ENCODE peak calls at places on chromosomes 3 and 15, in six cellular contexts. G is stimulated activated CD8-positive, alpha-beta memory T cell treated with anti-CD3 and anti-CD28 coated beads, Interleukin-15, amount 100 ng/mL, for 24 hours; W is NCI-H1436; B is CD8-positive, alpha-beta T cell; Z is activated CD8-positive, alpha-beta T cell treated with anti-CD3 and anti-CD28 coated beads, Interleukin-2, amount 10 ng/mL, durations not matched to agents 7 days and 5 days; C is endothelial cell. U is an unnamed sample.

GRCh38 chr15:52802110-52802509 is 12.0 kb upstream of the ONECUT1 start:
- DNase-seq in C (no peak), Z (no peak), W (no peak), B (no peak), G (no peak), U (no peak)

GRCh38 chr15:78058401-78058935 is 19.0 kb downstream of the TBC1D2B start:
- DNase-seq in B (no peak), Z (no peak), W (no peak), C (no peak), G (no peak), U (no peak)

GRCh38 chr3:159964166-159964973 is 24.3 kb upstream of the IL12A start:
- DNase-seq in B (no peak), W (no peak), C (no peak), Z (no peak), G (no peak), U (no peak)

GRCh38 chr3:65963787-65964707 is 74.7 kb downstream of the MAGI1 start:
- DNase-seq in G (no peak), B (no peak), W (no peak), C (no peak), Z (peak; percentile 22), U (no peak)

GRCh38 chr15:88844749-88845386 is 41.6 kb downstream of the ACAN start:
- DNase-seq in C (no peak), W (no peak), G (no peak), B (no peak), Z (no peak), U (no peak)

GRCh38 chr15:29674661-29675533 is 147.4 kb downstream of the TJP1 start:
- DNase-seq in C (peak; percentile 75), W (no peak), B (no peak), Z (no peak), G (no peak), U (peak; percentile 75)

GRCh38 chr3:131174752-131175151 is 148.1 kb downstream of the NEK11 start:
- DNase-seq in W (no peak), B (no peak), C (no peak), Z (peak; percentile 73), G (no peak), U (no peak)

GRCh38 chr15:24772709-24773373 is 97.3 kb downstream of the NPAP1 start:
- DNase-seq in C (peak; percentile 83), Z (peak; percentile 81), W (no peak), B (peak; percentile 7), G (peak; percentile 42), U (peak; percentile 39)

GRCh38 chr3:120536642-120537041 is 59.5 kb upstream of the NDUFB4 start:
- DNase-seq in Z (no peak), W (no peak), C (no peak), B (no peak), G (no peak), U (no peak)

GRCh38 chr15:81410318-81410753 is 36.3 kb upstream of the TMC3 start:
- DNase-seq in W (peak; percentile 79), C (peak; percentile 60), B (no peak), Z (peak; percentile 49), G (no peak), U (no peak)

GRCh38 chr15:89174476-89174875 is 46.9 kb downstream of the RLBP1 start:
- DNase-seq in W (no peak), G (no peak), B (no peak), C (no peak), Z (no peak), U (no peak)

GRCh38 chr3:148075829-148076716 is 621.6 kb upstream of the AGTR1 start:
- DNase-seq in W (peak; percentile 20), G (no peak), C (peak; percentile 13), Z (no peak), B (no peak), U (no peak)

GRCh38 chr15:52780172-52780980 is 9.8 kb downstream of the ONECUT1 start:
- DNase-seq in Z (peak; percentile 77), B (peak; percentile 40), W (peak; percentile 13), G (no peak), C (peak; percentile 71), U (no peak)

GRCh38 chr15:66760968-66761722 is 59.1 kb downstream of the SMAD6 start:
- DNase-seq in G (no peak), C (peak; percentile 16), B (no peak), Z (no peak), W (no peak), U (no peak)

GRCh38 chr3:126133606-126134005 is 46.8 kb downstream of the ALDH1L1 start:
- DNase-seq in Z (no peak), B (no peak), G (no peak), W (no peak), C (no peak), U (peak; percentile 14)

GRCh38 chr3:37907906-37908305 is 46.2 kb downstream of the CTDSPL start:
- DNase-seq in B (no peak), Z (peak; percentile 53), G (no peak), W (no peak), C (no peak), U (no peak)

GRCh38 chr15:57296473-57297162 is 79.7 kb upstream of the CGNL1 start:
- DNase-seq in Z (no peak), C (no peak), B (no peak), G (no peak), W (no peak), U (no peak)

GRCh38 chr15:78536134-78536533 is 4.1 kb upstream of the PSMA4 start:
- DNase-seq in W (no peak), C (no peak), Z (no peak), G (no peak), B (no peak), U (no peak)

GRCh38 chr3:167732313-167733065 is 2.2 kb downstream of the PDCD10 start:
- DNase-seq in C (no peak), G (no peak), B (no peak), W (no peak), Z (no peak), U (no peak)